ENCODE peak calls at places on chromosomes 16 and 17, in nine cellular contexts. Q is uterus; I is esophagus squamous epithelium; B is ovary; S is tibial artery; A is dorsolateral prefrontal cortex; N is keratinocyte; P is stomach; Y is CD8-positive, alpha-beta T cell. R is an unnamed sample.

GRCh38 chr16:86970279-86970678 is 346.9 kb downstream of the C16orf95 start:
- DNase-seq in B (no peak), Q (no peak), A (no peak), I (no peak), N (no peak), S (no peak), P (no peak), Y (no peak), R (no peak)

GRCh38 chr17:18038149-18038850 is 668 bp downstream of the ATPAF2 start:
- DNase-seq in N (no peak), B (no peak), A (no peak), Q (no peak), I (no peak), P (no peak), Y (no peak), S (no peak), R (no peak)

GRCh38 chr16:4500283-4500682 is 24.1 kb downstream of the HMOX2 start:
- DNase-seq in N (no peak), I (no peak), B (no peak), Y (no peak), A (peak; percentile 56), Q (no peak), S (no peak), P (peak; percentile 47), R (no peak)

GRCh38 chr16:24988593-24989338 is 26.4 kb downstream of the ARHGAP17 start:
- DNase-seq in N (no peak), Y (no peak), I (no peak), A (no peak), B (no peak), S (no peak), P (peak; percentile 40), Q (peak; percentile 52), R (peak; percentile 19)

GRCh38 chr17:81429353-81429774 is 34.1 kb downstream of the BAHCC1 start:
- DNase-seq in Y (peak; percentile 26), P (peak; percentile 90), N (no peak), S (peak; percentile 93), I (no peak), B (peak; percentile 83), A (peak; percentile 78), Q (peak; percentile 78), R (no peak)

GRCh38 chr17:30554839-30555751 is 77.9 kb downstream of the GOSR1 start:
- DNase-seq in Q (no peak), I (no peak), A (no peak), Y (no peak), N (no peak), S (peak; percentile 49), B (no peak), P (peak; percentile 26), R (peak; percentile 27)

GRCh38 chr16:85190572-85190971 is 78.3 kb upstream of the CIBAR2 start:
- DNase-seq in Q (no peak), B (no peak), Y (no peak), S (no peak), P (no peak), A (no peak), I (no peak), N (no peak), R (no peak)

GRCh38 chr16:85415196-85415988 is 197.7 kb upstream of the GSE1 start:
- DNase-seq in I (no peak), Q (no peak), B (peak; percentile 8), A (no peak), Y (no peak), S (no peak), P (no peak), N (no peak), R (peak; percentile 72)

GRCh38 chr17:69733171-69734014 is 318.9 kb downstream of the MAP2K6 start:
- DNase-seq in N (peak; percentile 59), A (no peak), B (no peak), Q (no peak), P (no peak), Y (no peak), I (no peak), S (no peak), R (peak; percentile 35)

GRCh38 chr17:50052822-50053653 is 2.9 kb upstream of the ITGA3 start:
- DNase-seq in I (no peak), N (no peak), A (no peak), Y (no peak), S (no peak), B (peak; percentile 74), P (peak; percentile 43), Q (peak; percentile 88), R (no peak)

GRCh38 chr16:87604572-87605135 is 2.3 kb downstream of the JPH3 start:
- DNase-seq in Y (no peak), P (no peak), A (peak; percentile 24), Q (no peak), I (no peak), B (no peak), S (no peak), N (no peak), R (no peak)

GRCh38 chr16:61887903-61888302 is 148.3 kb downstream of the CDH8 start:
- DNase-seq in S (no peak), N (peak; percentile 19), Y (no peak), A (no peak), P (no peak), B (no peak), I (no peak), Q (no peak), R (no peak)

GRCh38 chr17:28972437-28972836 is 21.1 kb upstream of the PHF12 start:
- DNase-seq in Q (no peak), B (no peak), A (no peak), N (no peak), P (no peak), S (no peak), Y (no peak), I (no peak), R (peak; percentile 47)

GRCh38 chr16:56625140-56625942 is at the start of gene MT1E:
- DNase-seq in S (peak; percentile 93), N (no peak), P (peak; percentile 93), B (peak; percentile 48), I (no peak), A (peak; percentile 63), Q (peak; percentile 75), Y (peak; percentile 49), R (no peak)

GRCh38 chr17:65850486-65850885 is 289.0 kb upstream of the AXIN2 start:
- DNase-seq in N (peak; percentile 7), I (no peak), A (no peak), B (no peak), S (no peak), Q (no peak), P (no peak), Y (no peak), R (no peak)

GRCh38 chr17:5555254-5555653 is 29.1 kb downstream of the NLRP1 start:
- DNase-seq in I (no peak), Y (no peak), N (no peak), S (no peak), B (no peak), P (no peak), Q (no peak), A (no peak), R (peak; percentile 35)

GRCh38 chr17:77086433-77087010 is 54.2 kb upstream of the SEC14L1 start:
- DNase-seq in S (peak; percentile 87), I (peak; percentile 19), Y (peak; percentile 83), B (peak; percentile 68), P (peak; percentile 96), A (peak; percentile 90), Q (peak; percentile 86), N (peak; percentile 25), R (peak; percentile 94)

GRCh38 chr16:82643936-82644630 is 17.3 kb downstream of the CDH13 start:
- DNase-seq in P (no peak), N (no peak), A (no peak), Y (no peak), Q (no peak), S (no peak), B (no peak), I (no peak), R (no peak)

GRCh38 chr17:48175692-48176450 is 68.3 kb downstream of the SNX11 start:
- DNase-seq in N (no peak), B (no peak), Q (no peak), A (no peak), Y (no peak), P (no peak), S (no peak), I (no peak), R (no peak)

GRCh38 chr16:56637814-56638750 is at the start of gene MT1A:
- DNase-seq in I (no peak), Y (no peak), A (no peak), B (peak; percentile 33), Q (peak; percentile 69), N (no peak), P (peak; percentile 87), S (peak; percentile 95), R (no peak)

GRCh38 chr16:68385371-68385770 is 62.9 kb downstream of the SMPD3 start:
- DNase-seq in Q (no peak), I (no peak), B (no peak), N (no peak), P (no peak), S (no peak), A (no peak), Y (no peak), R (no peak)
- H3K27ac ChIP-seq in Q (no peak overlapping the region), I (no peak overlapping the region), B (no peak overlapping the region), N (no peak overlapping the region), P (no peak overlapping the region), S (no peak overlapping the region), A (no peak overlapping the region), Y (no peak overlapping the region), R (no peak overlapping the region)

GRCh38 chr16:28309811-28310311 is 17.5 kb downstream of the SBK1 start:
- DNase-seq in I (no peak), S (no peak), A (peak; percentile 59), P (no peak), B (no peak), Q (no peak), N (no peak), Y (peak; percentile 91), R (no peak)
- H3K27ac ChIP-seq in I (peak overlapping the region; percentile 25), S (no peak overlapping the region), A (no peak overlapping the region), P (no peak overlapping the region), B (no peak overlapping the region), Q (no peak overlapping the region), N (no peak overlapping the region), Y (peak overlapping the region; percentile 70), R (no peak overlapping the region)

GRCh38 chr16:84105948-84106740 is 10.6 kb downstream of the MBTPS1 start:
- DNase-seq in Q (no peak), P (no peak), Y (no peak), I (no peak), B (no peak), A (no peak), S (no peak), N (no peak), R (no peak)
- H3K27ac ChIP-seq in Q (no peak overlapping the region), P (no peak overlapping the region), Y (no peak overlapping the region), I (no peak overlapping the region), B (no peak overlapping the region), A (no peak overlapping the region), S (no peak overlapping the region), N (no peak overlapping the region), R (no peak overlapping the region)

DNA sequence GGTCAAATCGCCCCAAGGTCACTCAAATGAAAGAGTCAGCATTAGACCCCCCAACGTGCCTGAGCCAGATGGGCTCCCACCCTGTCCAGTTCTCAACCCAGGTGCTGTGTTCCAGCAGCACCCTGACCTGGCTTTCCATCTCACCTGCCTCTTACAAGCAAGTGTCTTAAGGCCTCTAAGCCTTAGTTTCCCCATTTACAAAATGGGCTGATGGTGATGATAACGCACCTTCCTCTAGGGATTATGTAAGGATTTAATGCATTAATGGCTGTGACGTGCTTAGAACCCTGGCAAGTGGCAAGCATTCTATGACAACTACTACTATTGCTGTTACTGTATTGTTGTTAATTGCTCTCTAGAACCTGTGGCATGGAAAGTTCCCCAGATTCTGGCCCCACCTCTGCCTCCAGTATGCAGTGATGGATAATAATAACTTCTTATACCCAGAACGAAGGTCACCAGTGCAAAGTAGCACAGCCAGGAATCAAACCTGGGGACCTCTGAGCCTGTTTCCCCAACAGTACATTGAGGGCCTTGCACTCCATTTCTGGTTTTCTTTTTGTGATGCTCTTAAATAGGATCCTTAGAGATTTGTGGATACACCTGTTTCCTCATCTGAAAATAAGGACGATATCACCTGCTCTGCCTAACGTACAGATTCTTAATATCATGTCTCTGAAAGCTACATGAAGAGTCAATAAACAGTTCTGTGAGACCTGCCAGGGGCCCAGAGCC is 3.3 kb upstream of the SLC25A39 start:
- DNase-seq in P (no peak), B (no peak), A (no peak), Q (no peak), S (no peak), N (no peak), I (no peak), Y (no peak), R (no peak)
- H3K27ac ChIP-seq in P (no peak overlapping the region), B (no peak overlapping the region), A (no peak overlapping the region), Q (no peak overlapping the region), S (no peak overlapping the region), N (no peak overlapping the region), I (no peak overlapping the region), Y (no peak overlapping the region), R (no peak overlapping the region)

R was measured in WERI-Rb-1.